ENCODE peak calls at places on chromosomes 7 and 10, in ten cellular contexts. S, A, I, X, K, R, Z, O, P and Q are unnamed samples.
A peak's percentile ranks its signal among the peaks of the same experiment; 100 is the strongest.

GRCh38 chr7:106151459-106152312 is 39.6 kb upstream of the SYPL1 start:
- DNase-seq in S (no peak), A (no peak), I (no peak), X (no peak), K (no peak), R (no peak), Z (no peak), O (no peak), P (no peak), Q (no peak)

GRCh38 chr7:134276951-134277350 is 39.8 kb downstream of the SLC35B4 start:
- DNase-seq in S (no peak), A (no peak), I (no peak), X (no peak), K (no peak), R (no peak), Z (no peak), O (no peak), P (no peak), Q (no peak)

GRCh38 chr7:114087674-114088539 is 169.1 kb upstream of the PPP1R3A start:
- DNase-seq in S (peak; percentile 55), A (peak; percentile 42), I (no peak), X (no peak), K (no peak), R (no peak), Z (peak; percentile 38), O (no peak), P (no peak), Q (no peak)

GRCh38 chr7:122987463-122987862 is 8.0 kb downstream of the TAS2R16 start:
- DNase-seq in S (no peak), A (peak; percentile 41), I (no peak), X (no peak), K (no peak), R (no peak), Z (no peak), O (no peak), P (no peak), Q (no peak)

GRCh38 chr7:73865738-73866445 is 4.9 kb downstream of the TMEM270 start:
- DNase-seq in S (no peak), A (peak; percentile 73), I (no peak), X (peak; percentile 51), K (no peak), R (no peak), Z (peak; percentile 73), O (no peak), P (peak; percentile 31), Q (no peak)

GRCh38 chr7:139242741-139243281 is 11.8 kb downstream of the UBN2 start:
- DNase-seq in S (no peak), A (no peak), I (no peak), X (no peak), K (no peak), R (peak; percentile 27), Z (peak; percentile 26), O (no peak), P (no peak), Q (peak; percentile 23)

GRCh38 chr7:130875901-130876300 is 141.9 kb upstream of the KLF14 start:
- DNase-seq in S (no peak), A (no peak), I (no peak), X (no peak), K (no peak), R (no peak), Z (no peak), O (no peak), P (no peak), Q (no peak)

GRCh38 chr10:43221419-43222293 is 45.2 kb downstream of the RASGEF1A start:
- DNase-seq in S (no peak), A (peak; percentile 66), I (no peak), X (peak; percentile 6), K (no peak), R (no peak), Z (no peak), O (no peak), P (peak; percentile 4), Q (no peak)

GRCh38 chr10:24344695-24345473 is 135.9 kb downstream of the KIAA1217 start:
- DNase-seq in S (no peak), A (peak; percentile 34), I (no peak), X (no peak), K (no peak), R (no peak), Z (no peak), O (no peak), P (no peak), Q (no peak)
- H3K4me3 ChIP-seq in S (no peak overlapping the region), A (no peak overlapping the region), I (no peak overlapping the region), X (no peak overlapping the region), K (no peak overlapping the region), R (no peak overlapping the region), Z (no peak overlapping the region), O (no peak overlapping the region), P (no peak overlapping the region), Q (no peak overlapping the region)

GRCh38 chr10:133026726-133027395 is 60.9 kb upstream of the ADGRA1 start:
- DNase-seq in S (no peak), A (no peak), I (no peak), X (no peak), K (no peak), R (no peak), Z (no peak), O (no peak), P (no peak), Q (no peak)

GRCh38 chr10:133028956-133029355 is 58.8 kb upstream of the ADGRA1 start:
- DNase-seq in S (no peak), A (no peak), I (no peak), X (no peak), K (no peak), R (no peak), Z (no peak), O (no peak), P (no peak), Q (no peak)

GRCh38 chr10:133027480-133027879 is 60.2 kb upstream of the ADGRA1 start:
- DNase-seq in S (no peak), A (peak; percentile 29), I (no peak), X (no peak), K (no peak), R (no peak), Z (no peak), O (no peak), P (no peak), Q (no peak)

GRCh38 chr10:133030126-133030525 is 57.6 kb upstream of the ADGRA1 start:
- DNase-seq in S (no peak), A (no peak), I (no peak), X (no peak), K (no peak), R (no peak), Z (no peak), O (no peak), P (no peak), Q (no peak)

DNA sequence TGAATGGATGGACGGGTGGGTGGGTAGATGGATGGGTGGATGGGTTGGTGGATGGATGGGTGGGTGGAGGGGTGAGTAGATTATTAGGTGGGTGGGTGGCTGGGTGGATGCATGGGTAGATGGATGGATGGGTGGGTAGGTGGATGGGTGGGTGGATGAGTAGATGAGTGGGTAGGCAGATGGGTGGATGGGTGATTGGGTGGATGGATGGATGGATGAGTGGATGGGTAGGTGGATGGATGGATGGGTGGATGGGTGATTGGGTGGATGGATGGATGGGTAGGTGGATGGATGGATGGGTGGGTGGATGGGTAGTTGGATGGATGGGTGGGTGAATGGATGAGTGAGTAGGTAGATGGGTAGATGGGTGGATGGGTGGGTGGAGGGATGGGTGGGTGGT is 59.6 kb upstream of the ADGRA1 start:
- DNase-seq in S (no peak), A (no peak), I (no peak), X (no peak), K (no peak), R (no peak), Z (no peak), O (no peak), P (no peak), Q (no peak)
- H3K27me3 ChIP-seq in S (no peaks in the 10 kb centered on the region), A (peaks cover 71% of the 10 kb centered on the region), I (no peaks in the 10 kb centered on the region), X (no peaks in the 10 kb centered on the region), K (peaks cover 45% of the 10 kb centered on the region), R (peaks cover 75% of the 10 kb centered on the region), Z (no peaks in the 10 kb centered on the region), O (no peaks in the 10 kb centered on the region), P (peaks cover 35% of the 10 kb centered on the region), Q (peaks cover 40% of the 10 kb centered on the region)

GRCh38 chr7:27169658-27170493 is 4.2 kb downstream of the HOXA10 start:
- DNase-seq in S (no peak), A (peak; percentile 63), I (no peak), X (no peak), K (no peak), R (no peak), Z (peak; percentile 5), O (no peak), P (peak; percentile 69), Q (no peak)

GRCh38 chr7:27172388-27172774 is 1.7 kb downstream of the HOXA10 start:
- DNase-seq in S (no peak), A (no peak), I (no peak), X (no peak), K (no peak), R (no peak), Z (no peak), O (no peak), P (peak; percentile 42), Q (no peak)

GRCh38 chr7:27170936-27171635 is 3.0 kb downstream of the HOXA10 start:
- DNase-seq in S (no peak), A (peak; percentile 44), I (no peak), X (no peak), K (no peak), R (no peak), Z (no peak), O (no peak), P (peak; percentile 72), Q (no peak)

GRCh38 chr7:27171636-27172387 is 2.3 kb downstream of the HOXA10 start:
- DNase-seq in S (no peak), A (peak; percentile 50), I (no peak), X (no peak), K (no peak), R (no peak), Z (no peak), O (no peak), P (peak; percentile 63), Q (no peak)

DNA sequence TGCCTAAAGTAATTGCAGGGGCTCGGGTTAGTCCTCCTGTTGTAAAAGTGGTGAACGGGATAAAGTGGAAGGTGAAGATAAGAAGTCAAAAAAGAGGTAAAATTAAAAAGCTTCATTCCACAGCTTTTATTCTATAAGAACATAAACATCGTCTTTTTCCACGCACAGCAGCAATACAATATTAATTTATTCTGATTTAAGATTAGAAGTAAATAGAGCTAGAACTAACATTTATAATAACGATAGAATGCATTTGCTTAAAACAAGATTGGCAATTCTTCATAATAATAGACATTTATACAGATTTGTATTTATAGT is 3.7 kb downstream of the HOXA10 start:
- DNase-seq in S (no peak), A (no peak), I (no peak), X (no peak), K (no peak), R (no peak), Z (no peak), O (no peak), P (no peak), Q (no peak)
- H3K4me3 ChIP-seq in S (peak overlapping the region; percentile 57), A (no peak overlapping the region), I (peak overlapping the region; percentile 84), X (peak overlapping the region; percentile 79), K (no peak overlapping the region), R (no peak overlapping the region), Z (peak overlapping the region; percentile 53), O (no peak overlapping the region), P (peak overlapping the region; percentile 70), Q (peak overlapping the region; percentile 72)

GRCh38 chr7:128918266-128918665 is 7.8 kb upstream of the KCP start:
- DNase-seq in S (no peak), A (no peak), I (no peak), X (no peak), K (no peak), R (no peak), Z (no peak), O (no peak), P (no peak), Q (no peak)

GRCh38 chr7:128919241-128919640 is 8.7 kb upstream of the KCP start:
- DNase-seq in S (no peak), A (no peak), I (no peak), X (no peak), K (no peak), R (no peak), Z (no peak), O (no peak), P (no peak), Q (no peak)

GRCh38 chr7:128921866-128922440 is 11.4 kb upstream of the KCP start:
- DNase-seq in S (no peak), A (no peak), I (no peak), X (no peak), K (no peak), R (no peak), Z (no peak), O (no peak), P (no peak), Q (no peak)

GRCh38 chr7:128920913-128921582 is 10.5 kb upstream of the KCP start:
- DNase-seq in S (no peak), A (peak; percentile 36), I (no peak), X (no peak), K (no peak), R (no peak), Z (no peak), O (no peak), P (no peak), Q (no peak)

DNA sequence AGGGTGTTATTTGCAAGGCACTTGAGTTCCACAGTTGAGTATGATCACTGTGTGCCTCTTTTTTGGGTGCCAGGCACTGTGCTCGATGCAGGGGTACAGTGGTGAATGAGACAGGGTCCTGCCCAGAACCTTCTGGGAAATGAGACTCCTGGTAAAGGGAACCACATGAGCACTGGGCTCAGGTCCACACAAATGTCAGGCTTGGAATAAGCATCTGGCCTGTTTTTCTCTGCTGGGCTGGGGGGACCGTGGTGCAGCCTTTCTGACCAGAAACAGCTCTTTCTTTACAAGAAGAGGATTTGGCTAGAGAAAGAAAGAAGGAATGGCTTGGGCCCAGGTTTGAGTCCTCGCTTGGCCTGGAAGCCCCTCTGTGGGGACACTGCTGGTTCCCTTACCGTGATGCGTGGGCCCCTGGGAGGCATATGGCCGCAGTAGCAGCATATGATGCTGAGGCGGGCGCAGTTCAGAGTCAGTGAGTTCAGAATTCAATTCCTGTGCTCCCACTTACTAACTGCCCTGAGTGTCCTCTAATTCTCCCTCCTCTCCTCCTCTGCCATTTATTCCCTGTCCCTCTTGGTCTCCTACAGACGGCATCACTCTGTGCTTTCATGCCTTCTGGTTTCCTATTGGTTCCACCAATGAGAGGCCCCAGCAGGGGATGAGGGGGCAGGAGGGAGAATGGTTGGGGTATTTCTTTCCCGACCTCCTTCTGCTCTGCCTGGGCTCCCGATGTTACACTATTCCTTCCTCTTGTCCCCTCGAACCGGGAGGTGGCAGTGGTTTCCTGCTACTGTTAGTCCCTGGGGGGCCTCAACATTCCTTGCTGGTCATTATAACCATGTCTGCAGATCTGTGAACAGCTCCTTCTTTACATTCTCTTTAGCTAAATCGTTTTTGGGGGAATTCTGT is 9.6 kb upstream of the KCP start:
- DNase-seq in S (no peak), A (peak; percentile 65), I (no peak), X (no peak), K (no peak), R (no peak), Z (no peak), O (no peak), P (no peak), Q (no peak)
- H3K27me3 ChIP-seq in S (peaks cover 9% of the 10 kb centered on the region), A (peaks cover 37% of the 10 kb centered on the region), I (peaks cover 12% of the 10 kb centered on the region), X (no peaks in the 10 kb centered on the region), K (peaks cover 66% of the 10 kb centered on the region), R (peaks cover 82% of the 10 kb centered on the region), Z (peaks cover 63% of the 10 kb centered on the region), O (peaks cover 9% of the 10 kb centered on the region), P (peaks cover 7% of the 10 kb centered on the region), Q (peaks cover 54% of the 10 kb centered on the region)